ENCODE peak calls at places on chromosome 1, in six cellular contexts. One of them, this sample, is unnamed.

GRCh38 chr1:3663999-3664699 is 11.8 kb downstream of the TP73 start:
- DNase-seq in H1: no peak
- DNase-seq in fibroblast of pulmonary artery: no peak
- DNase-seq in dorsolateral prefrontal cortex: no peak
- DNase-seq in thoracic aorta: no peak
- DNase-seq in HCT116: no peak
- DNase-seq in this sample: no peak

GRCh38 chr1:179550753-179551682 is 24.7 kb downstream of the NPHS2 start:
- DNase-seq in H1: no peak
- DNase-seq in fibroblast of pulmonary artery: peak; percentile 92
- DNase-seq in dorsolateral prefrontal cortex: no peak
- DNase-seq in thoracic aorta: no peak
- DNase-seq in HCT116: no peak
- DNase-seq in this sample: no peak

GRCh38 chr1:116368241-116368640 is 4.8 kb upstream of the ATP1A1 start:
- DNase-seq in H1: no peak
- DNase-seq in fibroblast of pulmonary artery: no peak
- DNase-seq in dorsolateral prefrontal cortex: no peak
- DNase-seq in thoracic aorta: no peak
- DNase-seq in HCT116: no peak
- DNase-seq in this sample: no peak

GRCh38 chr1:45620588-45621500 is 3.0 kb downstream of the CCDC17 start:
- DNase-seq in H1: no peak
- DNase-seq in fibroblast of pulmonary artery: no peak
- DNase-seq in dorsolateral prefrontal cortex: no peak
- DNase-seq in thoracic aorta: no peak
- DNase-seq in HCT116: no peak
- DNase-seq in this sample: no peak

GRCh38 chr1:45059829-45060228 is 47.8 kb downstream of the UROD start:
- DNase-seq in H1: no peak
- DNase-seq in fibroblast of pulmonary artery: no peak
- DNase-seq in dorsolateral prefrontal cortex: no peak
- DNase-seq in thoracic aorta: no peak
- DNase-seq in HCT116: no peak
- DNase-seq in this sample: no peak

GRCh38 chr1:6143392-6143791 is 36.7 kb downstream of the CHD5 start:
- DNase-seq in H1: no peak
- DNase-seq in fibroblast of pulmonary artery: no peak
- DNase-seq in dorsolateral prefrontal cortex: no peak
- DNase-seq in thoracic aorta: no peak
- DNase-seq in HCT116: no peak
- DNase-seq in this sample: no peak

GRCh38 chr1:178509608-178510007 is 3.3 kb upstream of the TEX35 start:
- DNase-seq in H1: no peak
- DNase-seq in fibroblast of pulmonary artery: peak; percentile 9
- DNase-seq in dorsolateral prefrontal cortex: no peak
- DNase-seq in thoracic aorta: no peak
- DNase-seq in HCT116: no peak
- DNase-seq in this sample: no peak

GRCh38 chr1:117631761-117632160 is 25.9 kb downstream of the TENT5C start:
- DNase-seq in H1: no peak
- DNase-seq in fibroblast of pulmonary artery: no peak
- DNase-seq in dorsolateral prefrontal cortex: no peak
- DNase-seq in thoracic aorta: no peak
- DNase-seq in HCT116: no peak
- DNase-seq in this sample: no peak

GRCh38 chr1:156926175-156926574 is 5.7 kb downstream of the LRRC71 start:
- DNase-seq in H1: no peak
- DNase-seq in fibroblast of pulmonary artery: peak; percentile 43
- DNase-seq in dorsolateral prefrontal cortex: no peak
- DNase-seq in thoracic aorta: no peak
- DNase-seq in HCT116: peak; percentile 86
- DNase-seq in this sample: no peak

GRCh38 chr1:30129001-30129408 is 594.4 kb downstream of the MATN1 start:
- DNase-seq in H1: no peak
- DNase-seq in fibroblast of pulmonary artery: no peak
- DNase-seq in dorsolateral prefrontal cortex: no peak
- DNase-seq in thoracic aorta: no peak
- DNase-seq in HCT116: no peak
- DNase-seq in this sample: no peak

GRCh38 chr1:111251570-111251969 is 24.1 kb downstream of the CHI3L2 start:
- DNase-seq in H1: no peak
- DNase-seq in fibroblast of pulmonary artery: no peak
- DNase-seq in dorsolateral prefrontal cortex: no peak
- DNase-seq in thoracic aorta: no peak
- DNase-seq in HCT116: no peak
- DNase-seq in this sample: no peak

DNA sequence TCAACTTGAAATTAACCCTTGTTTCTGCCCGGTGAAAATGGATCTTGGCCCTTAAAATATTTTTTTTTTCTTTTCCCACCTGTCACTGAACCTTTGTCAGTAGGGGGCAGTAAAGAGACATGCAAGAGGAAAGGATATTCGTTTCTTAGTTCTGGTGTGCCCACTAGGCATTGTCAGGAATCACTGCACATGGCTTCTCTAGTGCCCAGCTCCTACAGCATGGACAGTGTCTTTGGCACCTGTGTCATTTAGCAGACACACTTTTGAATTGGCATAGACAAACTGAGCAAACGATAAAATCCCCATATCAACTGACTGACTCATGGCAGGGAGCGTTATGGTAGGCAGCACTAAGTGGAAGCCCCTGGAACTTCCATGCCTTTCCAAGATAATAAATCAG is 1048.1 kb downstream of the BRINP3 start:
- DNase-seq in H1: no peak
- DNase-seq in fibroblast of pulmonary artery: peak; percentile 70
- DNase-seq in dorsolateral prefrontal cortex: no peak
- DNase-seq in thoracic aorta: no peak
- DNase-seq in HCT116: peak; percentile 52
- DNase-seq in this sample: peak; percentile 18
- TF ChIP-seq CTCF in H1: peak; percentile 67
- TF ChIP-seq CTCF in fibroblast of pulmonary artery: peak; percentile 75
- TF ChIP-seq CTCF in dorsolateral prefrontal cortex: no peak
- TF ChIP-seq CTCF in thoracic aorta: no peak
- TF ChIP-seq CTCF in HCT116: peak; percentile 61
- TF ChIP-seq CTCF in this sample: peak; percentile 45

GRCh38 chr1:65059930-65060538 is 88.0 kb upstream of the AK4 start:
- DNase-seq in H1: no peak
- DNase-seq in fibroblast of pulmonary artery: peak; percentile 69
- DNase-seq in dorsolateral prefrontal cortex: no peak
- DNase-seq in thoracic aorta: no peak
- DNase-seq in HCT116: peak; percentile 31
- DNase-seq in this sample: no peak
- TF ChIP-seq CTCF in H1: no peak
- TF ChIP-seq CTCF in fibroblast of pulmonary artery: peak; percentile 67
- TF ChIP-seq CTCF in dorsolateral prefrontal cortex: peak; percentile 53
- TF ChIP-seq CTCF in thoracic aorta: peak; percentile 70
- TF ChIP-seq CTCF in HCT116: peak; percentile 54
- TF ChIP-seq CTCF in this sample: peak; percentile 57

DNA sequence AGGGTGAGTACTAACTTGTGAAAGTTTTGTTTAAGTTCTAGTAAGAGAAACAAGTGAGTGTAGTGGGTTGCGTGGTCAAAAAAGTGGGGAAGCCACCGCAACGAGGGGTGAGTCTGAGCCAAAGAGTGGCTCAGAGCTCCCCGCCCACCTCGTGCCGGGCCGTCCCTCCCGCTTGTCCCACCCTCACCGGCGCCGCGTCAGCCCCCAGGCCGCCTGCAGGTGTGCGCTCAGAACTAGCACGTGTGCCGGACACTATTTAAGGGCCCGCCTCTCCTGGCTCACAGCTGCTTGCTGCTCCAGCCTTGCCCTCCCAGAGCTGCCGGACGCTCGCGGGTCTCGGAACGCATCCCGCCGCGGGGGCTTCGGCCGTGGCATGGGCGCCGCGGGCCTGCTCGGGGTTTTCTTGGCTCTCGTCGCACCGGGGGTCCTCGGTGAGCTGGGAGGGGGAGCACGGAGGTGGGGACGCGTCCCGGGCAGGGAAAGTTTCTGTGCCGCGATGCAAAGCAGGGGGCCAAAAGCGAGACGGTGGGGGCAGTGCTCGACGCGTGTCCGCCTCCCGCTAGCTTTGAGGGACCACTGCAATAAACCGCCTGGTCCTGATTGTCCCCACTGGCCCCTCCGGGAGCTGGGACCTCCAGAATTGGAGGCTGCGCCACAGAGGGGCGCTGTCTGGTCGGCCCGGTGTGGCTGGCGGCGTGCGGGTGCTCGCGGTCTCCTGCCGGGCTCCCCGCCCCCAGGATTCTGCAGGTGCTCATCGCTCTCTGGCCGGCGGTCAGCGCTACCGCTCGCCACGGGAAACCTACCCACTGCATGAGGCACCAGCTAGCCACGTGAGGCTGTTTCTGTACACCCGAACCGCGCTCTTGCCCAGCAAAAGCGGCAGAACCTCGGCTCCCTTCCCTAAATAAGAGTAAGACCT is at the start of gene CR2:
- DNase-seq in H1: peak; percentile 59
- DNase-seq in fibroblast of pulmonary artery: no peak
- DNase-seq in dorsolateral prefrontal cortex: peak; percentile 55
- DNase-seq in thoracic aorta: no peak
- DNase-seq in HCT116: peak; percentile 47
- DNase-seq in this sample: peak; percentile 83
- TF ChIP-seq CTCF in H1: peak; percentile 52
- TF ChIP-seq CTCF in fibroblast of pulmonary artery: no peak
- TF ChIP-seq CTCF in dorsolateral prefrontal cortex: no peak
- TF ChIP-seq CTCF in thoracic aorta: no peak
- TF ChIP-seq CTCF in HCT116: peak; percentile 60
- TF ChIP-seq CTCF in this sample: peak; percentile 56

GRCh38 chr1:39491146-39491921 is at the start of gene BMP8A:
- DNase-seq in H1: no peak
- DNase-seq in fibroblast of pulmonary artery: peak; percentile 33
- DNase-seq in dorsolateral prefrontal cortex: no peak
- DNase-seq in thoracic aorta: no peak
- DNase-seq in HCT116: peak; percentile 36
- DNase-seq in this sample: peak; percentile 92
- TF ChIP-seq CTCF in H1: no peak
- TF ChIP-seq CTCF in fibroblast of pulmonary artery: no peak
- TF ChIP-seq CTCF in dorsolateral prefrontal cortex: no peak
- TF ChIP-seq CTCF in thoracic aorta: no peak
- TF ChIP-seq CTCF in HCT116: no peak
- TF ChIP-seq CTCF in this sample: no peak

DNA sequence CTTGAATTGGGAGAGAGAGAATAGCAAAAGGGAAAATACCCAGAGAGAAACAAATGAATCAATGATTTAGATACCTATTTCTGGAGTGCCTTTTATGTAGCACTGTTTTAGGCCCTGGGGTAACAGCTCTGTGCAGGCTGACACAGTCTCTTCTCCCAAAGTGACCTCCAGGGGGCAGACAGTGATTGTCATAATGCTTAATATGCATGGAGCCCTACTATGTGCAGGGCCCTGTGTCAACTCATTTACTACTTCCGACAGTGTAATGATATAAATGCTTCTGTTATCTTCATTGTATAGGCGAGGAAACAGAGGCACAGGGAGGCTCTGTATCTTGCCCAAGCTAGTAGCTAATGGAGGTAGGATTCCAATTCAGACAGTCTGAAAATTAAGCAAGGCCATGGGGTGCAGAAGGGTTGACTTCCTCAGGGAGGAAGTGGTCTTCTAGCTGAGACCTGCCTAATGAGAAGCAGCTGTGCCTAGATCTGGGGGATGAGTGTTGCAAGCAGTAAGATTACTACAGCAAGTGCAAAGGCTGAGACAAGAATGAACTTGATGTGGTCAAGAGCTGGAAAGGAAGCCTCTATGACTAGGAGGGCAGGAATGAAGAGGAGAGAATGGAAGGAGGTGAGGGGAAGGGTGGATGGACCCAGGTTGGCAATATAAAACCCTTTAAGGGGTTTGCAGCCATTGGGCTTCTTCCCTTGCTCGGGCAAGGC is 16.2 kb upstream of the SERINC2 start:
- DNase-seq in H1: no peak
- DNase-seq in fibroblast of pulmonary artery: peak; percentile 48
- DNase-seq in dorsolateral prefrontal cortex: no peak
- DNase-seq in thoracic aorta: no peak
- DNase-seq in HCT116: peak; percentile 55
- DNase-seq in this sample: no peak
- TF ChIP-seq CTCF in H1: peak; percentile 53
- TF ChIP-seq CTCF in fibroblast of pulmonary artery: peak; percentile 42
- TF ChIP-seq CTCF in dorsolateral prefrontal cortex: no peak
- TF ChIP-seq CTCF in thoracic aorta: no peak
- TF ChIP-seq CTCF in HCT116: peak; percentile 70
- TF ChIP-seq CTCF in this sample: peak; percentile 37

GRCh38 chr1:92786298-92786901 is 1.5 kb upstream of the EVI5 start:
- DNase-seq in H1: no peak
- DNase-seq in fibroblast of pulmonary artery: no peak
- DNase-seq in dorsolateral prefrontal cortex: no peak
- DNase-seq in thoracic aorta: no peak
- DNase-seq in HCT116: no peak
- DNase-seq in this sample: no peak

GRCh38 chr1:92784051-92784638 is 763 bp downstream of the EVI5 start:
- DNase-seq in H1: no peak
- DNase-seq in fibroblast of pulmonary artery: peak; percentile 53
- DNase-seq in dorsolateral prefrontal cortex: no peak
- DNase-seq in thoracic aorta: no peak
- DNase-seq in HCT116: no peak
- DNase-seq in this sample: peak; percentile 38

GRCh38 chr1:92790081-92790480 is 5.2 kb upstream of the EVI5 start:
- DNase-seq in H1: no peak
- DNase-seq in fibroblast of pulmonary artery: no peak
- DNase-seq in dorsolateral prefrontal cortex: no peak
- DNase-seq in thoracic aorta: no peak
- DNase-seq in HCT116: no peak
- DNase-seq in this sample: no peak

GRCh38 chr1:92790867-92791266 is 6.0 kb upstream of the EVI5 start:
- DNase-seq in H1: no peak
- DNase-seq in fibroblast of pulmonary artery: no peak
- DNase-seq in dorsolateral prefrontal cortex: no peak
- DNase-seq in thoracic aorta: no peak
- DNase-seq in HCT116: no peak
- DNase-seq in this sample: no peak

GRCh38 chr1:92784639-92785500 is at the start of gene EVI5:
- DNase-seq in H1: peak; percentile 98
- DNase-seq in fibroblast of pulmonary artery: peak; percentile 98
- DNase-seq in dorsolateral prefrontal cortex: peak; percentile 93
- DNase-seq in thoracic aorta: peak; percentile 86
- DNase-seq in HCT116: peak; percentile 90
- DNase-seq in this sample: peak; percentile 93
- TF ChIP-seq CTCF in H1: no peak
- TF ChIP-seq CTCF in fibroblast of pulmonary artery: no peak
- TF ChIP-seq CTCF in dorsolateral prefrontal cortex: no peak
- TF ChIP-seq CTCF in thoracic aorta: no peak
- TF ChIP-seq CTCF in HCT116: peak; percentile 32
- TF ChIP-seq CTCF in this sample: no peak

DNA sequence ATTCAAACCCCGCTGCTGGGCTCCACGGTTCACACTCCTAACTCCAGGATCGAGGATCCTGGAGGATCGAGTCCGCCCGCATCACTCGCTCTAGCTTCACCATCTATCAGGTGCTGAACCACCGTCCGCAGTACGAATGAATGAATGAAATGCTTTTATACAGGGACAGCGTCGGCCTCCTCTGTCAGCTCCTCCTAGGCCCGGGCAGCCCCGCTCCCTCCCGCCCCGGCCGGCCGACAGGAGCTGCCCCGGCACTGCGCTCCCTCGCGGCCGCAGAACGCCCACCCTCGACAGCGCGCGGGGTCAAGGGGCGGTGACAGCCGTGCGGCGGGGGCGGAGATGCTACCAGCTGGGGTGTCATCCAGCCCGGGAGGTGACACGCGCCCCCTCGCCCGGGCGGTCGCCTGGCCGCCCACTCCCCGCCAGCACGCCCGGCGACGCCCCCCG is 520 bp downstream of the ZBTB17 start:
- DNase-seq in H1: no peak
- DNase-seq in fibroblast of pulmonary artery: peak; percentile 48
- DNase-seq in dorsolateral prefrontal cortex: peak; percentile 84
- DNase-seq in thoracic aorta: peak; percentile 23
- DNase-seq in HCT116: no peak
- DNase-seq in this sample: peak; percentile 83
- TF ChIP-seq CTCF in H1: peak; percentile 43
- TF ChIP-seq CTCF in fibroblast of pulmonary artery: no peak
- TF ChIP-seq CTCF in dorsolateral prefrontal cortex: no peak
- TF ChIP-seq CTCF in thoracic aorta: no peak
- TF ChIP-seq CTCF in HCT116: peak; percentile 17
- TF ChIP-seq CTCF in this sample: peak; percentile 41

GRCh38 chr1:14347776-14348175 is 250.7 kb upstream of the KAZN start:
- DNase-seq in H1: no peak
- DNase-seq in fibroblast of pulmonary artery: no peak
- DNase-seq in dorsolateral prefrontal cortex: no peak
- DNase-seq in thoracic aorta: no peak
- DNase-seq in HCT116: no peak
- DNase-seq in this sample: no peak
- TF ChIP-seq CTCF in H1: no peak
- TF ChIP-seq CTCF in fibroblast of pulmonary artery: no peak
- TF ChIP-seq CTCF in dorsolateral prefrontal cortex: no peak
- TF ChIP-seq CTCF in thoracic aorta: no peak
- TF ChIP-seq CTCF in HCT116: no peak
- TF ChIP-seq CTCF in this sample: no peak

This sample was measured in GM10248.